ENCODE peak calls at places on chromosomes 7 and 10, in nine cellular contexts. One of them, this sample, is unnamed.

GRCh38 chr7:1130021-1130990 is 29.7 kb downstream of the ZFAND2A start:
- DNase-seq in Caki2: no peak
- DNase-seq in HFFc6: no peak
- DNase-seq in T-cell: no peak
- DNase-seq in HCT116: no peak
- DNase-seq in LoVo: no peak
- DNase-seq in spleen: peak; percentile 62
- DNase-seq in ovary: no peak
- DNase-seq in hippocampal formation: no peak
- DNase-seq in this sample: no peak

GRCh38 chr10:6108072-6108471 is 19.2 kb downstream of the RBM17 start:
- DNase-seq in Caki2: no peak
- DNase-seq in HFFc6: no peak
- DNase-seq in T-cell: no peak
- DNase-seq in HCT116: no peak
- DNase-seq in LoVo: no peak
- DNase-seq in spleen: no peak
- DNase-seq in ovary: no peak
- DNase-seq in hippocampal formation: no peak
- DNase-seq in this sample: no peak

GRCh38 chr7:39618868-39619267 is 4.5 kb upstream of the RALA start:
- DNase-seq in Caki2: no peak
- DNase-seq in HFFc6: no peak
- DNase-seq in T-cell: no peak
- DNase-seq in HCT116: no peak
- DNase-seq in LoVo: no peak
- DNase-seq in spleen: no peak
- DNase-seq in ovary: no peak
- DNase-seq in hippocampal formation: no peak
- DNase-seq in this sample: no peak

GRCh38 chr10:1440897-1441296 is 296.4 kb downstream of the ADARB2 start:
- DNase-seq in Caki2: no peak
- DNase-seq in HFFc6: no peak
- DNase-seq in T-cell: no peak
- DNase-seq in HCT116: no peak
- DNase-seq in LoVo: no peak
- DNase-seq in spleen: no peak
- DNase-seq in ovary: no peak
- DNase-seq in hippocampal formation: no peak
- DNase-seq in this sample: no peak

GRCh38 chr7:87027900-87028299 is 31.6 kb downstream of the ELAPOR2 start:
- DNase-seq in Caki2: no peak
- DNase-seq in HFFc6: no peak
- DNase-seq in T-cell: no peak
- DNase-seq in HCT116: no peak
- DNase-seq in LoVo: no peak
- DNase-seq in spleen: no peak
- DNase-seq in ovary: no peak
- DNase-seq in hippocampal formation: no peak
- DNase-seq in this sample: no peak

GRCh38 chr10:97542169-97543024 is 30.2 kb upstream of the ANKRD2 start:
- DNase-seq in Caki2: peak; percentile 87
- DNase-seq in HFFc6: peak; percentile 80
- DNase-seq in T-cell: no peak
- DNase-seq in HCT116: peak; percentile 82
- DNase-seq in LoVo: peak; percentile 52
- DNase-seq in spleen: peak; percentile 54
- DNase-seq in ovary: peak; percentile 80
- DNase-seq in hippocampal formation: peak; percentile 55
- DNase-seq in this sample: peak; percentile 83

GRCh38 chr10:58152698-58153263 is 114.9 kb downstream of the IPMK start:
- DNase-seq in Caki2: peak; percentile 41
- DNase-seq in HFFc6: peak; percentile 54
- DNase-seq in T-cell: no peak
- DNase-seq in HCT116: peak; percentile 41
- DNase-seq in LoVo: peak; percentile 31
- DNase-seq in spleen: no peak
- DNase-seq in ovary: peak; percentile 10
- DNase-seq in hippocampal formation: peak; percentile 42
- DNase-seq in this sample: no peak

GRCh38 chr10:54869022-54869421 is 68.0 kb upstream of the PCDH15 start:
- DNase-seq in Caki2: no peak
- DNase-seq in HFFc6: no peak
- DNase-seq in T-cell: no peak
- DNase-seq in HCT116: no peak
- DNase-seq in LoVo: no peak
- DNase-seq in spleen: no peak
- DNase-seq in ovary: no peak
- DNase-seq in hippocampal formation: no peak
- DNase-seq in this sample: no peak

GRCh38 chr10:74704629-74705360 is 121.6 kb upstream of the KAT6B start:
- DNase-seq in Caki2: no peak
- DNase-seq in HFFc6: no peak
- DNase-seq in T-cell: no peak
- DNase-seq in HCT116: no peak
- DNase-seq in LoVo: no peak
- DNase-seq in spleen: no peak
- DNase-seq in ovary: no peak
- DNase-seq in hippocampal formation: no peak
- DNase-seq in this sample: no peak

This sample was measured in A549.